ENCODE peak calls at places on chromosomes 3 and 15, in six cellular contexts. One of them, this sample, is unnamed.

GRCh38 chr3:170368921-170369320 is 11.4 kb downstream of the SKIL start:
- DNase-seq in activated CD4-positive, alpha-beta T cell treated with anti-CD3 and anti-CD28 coated beads for 4 hours: no peak
- DNase-seq in frontal cortex: no peak
- DNase-seq in amniotic stem cell: no peak
- DNase-seq in NB4: no peak
- DNase-seq in cardiac fibroblast: no peak
- DNase-seq in this sample: no peak

GRCh38 chr3:76436895-76437294 is 603.0 kb upstream of the ROBO2 start:
- DNase-seq in activated CD4-positive, alpha-beta T cell treated with anti-CD3 and anti-CD28 coated beads for 4 hours: no peak
- DNase-seq in frontal cortex: no peak
- DNase-seq in amniotic stem cell: no peak
- DNase-seq in NB4: no peak
- DNase-seq in cardiac fibroblast: peak; percentile 51
- DNase-seq in this sample: no peak

GRCh38 chr3:141840737-141841544 is 35.5 kb upstream of the ATP1B3 start:
- DNase-seq in activated CD4-positive, alpha-beta T cell treated with anti-CD3 and anti-CD28 coated beads for 4 hours: no peak
- DNase-seq in frontal cortex: no peak
- DNase-seq in amniotic stem cell: no peak
- DNase-seq in NB4: no peak
- DNase-seq in cardiac fibroblast: peak; percentile 86
- DNase-seq in this sample: peak; percentile 30

GRCh38 chr15:42275780-42276395 is 2.7 kb upstream of the TMEM87A start:
- DNase-seq in activated CD4-positive, alpha-beta T cell treated with anti-CD3 and anti-CD28 coated beads for 4 hours: no peak
- DNase-seq in frontal cortex: no peak
- DNase-seq in amniotic stem cell: no peak
- DNase-seq in NB4: peak; percentile 46
- DNase-seq in cardiac fibroblast: peak; percentile 26
- DNase-seq in this sample: no peak

GRCh38 chr3:171115667-171116066 is 89.1 kb upstream of the SLC2A2 start:
- DNase-seq in activated CD4-positive, alpha-beta T cell treated with anti-CD3 and anti-CD28 coated beads for 4 hours: no peak
- DNase-seq in frontal cortex: no peak
- DNase-seq in amniotic stem cell: no peak
- DNase-seq in NB4: no peak
- DNase-seq in cardiac fibroblast: no peak
- DNase-seq in this sample: no peak

GRCh38 chr3:134030382-134030753 is 643 bp upstream of the SLCO2A1 start:
- DNase-seq in activated CD4-positive, alpha-beta T cell treated with anti-CD3 and anti-CD28 coated beads for 4 hours: no peak
- DNase-seq in frontal cortex: peak; percentile 36
- DNase-seq in amniotic stem cell: no peak
- DNase-seq in NB4: no peak
- DNase-seq in cardiac fibroblast: no peak
- DNase-seq in this sample: no peak

GRCh38 chr3:165641569-165642310 is 195.5 kb downstream of the BCHE start:
- DNase-seq in activated CD4-positive, alpha-beta T cell treated with anti-CD3 and anti-CD28 coated beads for 4 hours: no peak
- DNase-seq in frontal cortex: no peak
- DNase-seq in amniotic stem cell: no peak
- DNase-seq in NB4: no peak
- DNase-seq in cardiac fibroblast: no peak
- DNase-seq in this sample: no peak

GRCh38 chr3:5205165-5205941 is 17.8 kb downstream of the EDEM1 start:
- DNase-seq in activated CD4-positive, alpha-beta T cell treated with anti-CD3 and anti-CD28 coated beads for 4 hours: no peak
- DNase-seq in frontal cortex: no peak
- DNase-seq in amniotic stem cell: no peak
- DNase-seq in NB4: no peak
- DNase-seq in cardiac fibroblast: peak; percentile 29
- DNase-seq in this sample: no peak

GRCh38 chr3:66483006-66483928 is 17.6 kb downstream of the LRIG1 start:
- DNase-seq in activated CD4-positive, alpha-beta T cell treated with anti-CD3 and anti-CD28 coated beads for 4 hours: peak; percentile 35
- DNase-seq in frontal cortex: peak; percentile 54
- DNase-seq in amniotic stem cell: no peak
- DNase-seq in NB4: no peak
- DNase-seq in cardiac fibroblast: peak; percentile 44
- DNase-seq in this sample: no peak

GRCh38 chr3:171776411-171776810 is 33.9 kb downstream of the PLD1 start:
- DNase-seq in activated CD4-positive, alpha-beta T cell treated with anti-CD3 and anti-CD28 coated beads for 4 hours: no peak
- DNase-seq in frontal cortex: no peak
- DNase-seq in amniotic stem cell: no peak
- DNase-seq in NB4: no peak
- DNase-seq in cardiac fibroblast: no peak
- DNase-seq in this sample: no peak

GRCh38 chr3:127183931-127184869 is 8.7 kb upstream of the PRR23E start:
- DNase-seq in activated CD4-positive, alpha-beta T cell treated with anti-CD3 and anti-CD28 coated beads for 4 hours: no peak
- DNase-seq in frontal cortex: no peak
- DNase-seq in amniotic stem cell: no peak
- DNase-seq in NB4: no peak
- DNase-seq in cardiac fibroblast: no peak
- DNase-seq in this sample: no peak

GRCh38 chr3:113695818-113696645 is at the start of gene USF3:
- DNase-seq in activated CD4-positive, alpha-beta T cell treated with anti-CD3 and anti-CD28 coated beads for 4 hours: peak; percentile 84
- DNase-seq in frontal cortex: peak; percentile 89
- DNase-seq in amniotic stem cell: no peak
- DNase-seq in NB4: peak; percentile 85
- DNase-seq in cardiac fibroblast: peak; percentile 45
- DNase-seq in this sample: peak; percentile 75

GRCh38 chr3:169389211-169389924 is 274.1 kb downstream of the MECOM start:
- DNase-seq in activated CD4-positive, alpha-beta T cell treated with anti-CD3 and anti-CD28 coated beads for 4 hours: no peak
- DNase-seq in frontal cortex: no peak
- DNase-seq in amniotic stem cell: no peak
- DNase-seq in NB4: no peak
- DNase-seq in cardiac fibroblast: no peak
- DNase-seq in this sample: no peak

GRCh38 chr15:52340093-52340492 is 44.5 kb upstream of the MYO5C start:
- DNase-seq in activated CD4-positive, alpha-beta T cell treated with anti-CD3 and anti-CD28 coated beads for 4 hours: no peak
- DNase-seq in frontal cortex: no peak
- DNase-seq in amniotic stem cell: no peak
- DNase-seq in NB4: no peak
- DNase-seq in cardiac fibroblast: no peak
- DNase-seq in this sample: no peak

GRCh38 chr3:14467723-14468620 is 65.6 kb downstream of the SLC6A6 start:
- DNase-seq in activated CD4-positive, alpha-beta T cell treated with anti-CD3 and anti-CD28 coated beads for 4 hours: peak; percentile 31
- DNase-seq in frontal cortex: peak; percentile 88
- DNase-seq in amniotic stem cell: peak; percentile 10
- DNase-seq in NB4: peak; percentile 53
- DNase-seq in cardiac fibroblast: peak; percentile 48
- DNase-seq in this sample: peak; percentile 58

GRCh38 chr3:37453393-37454391 is 279.3 kb upstream of the LRRFIP2 start:
- DNase-seq in activated CD4-positive, alpha-beta T cell treated with anti-CD3 and anti-CD28 coated beads for 4 hours: no peak
- DNase-seq in frontal cortex: peak; percentile 45
- DNase-seq in amniotic stem cell: no peak
- DNase-seq in NB4: no peak
- DNase-seq in cardiac fibroblast: peak; percentile 4
- DNase-seq in this sample: no peak

GRCh38 chr3:164375538-164375937 is 702.8 kb downstream of the SI start:
- DNase-seq in activated CD4-positive, alpha-beta T cell treated with anti-CD3 and anti-CD28 coated beads for 4 hours: no peak
- DNase-seq in frontal cortex: no peak
- DNase-seq in amniotic stem cell: no peak
- DNase-seq in NB4: no peak
- DNase-seq in cardiac fibroblast: no peak
- DNase-seq in this sample: no peak